ENCODE peak calls at places on chromosomes 13 and 19, in five cellular contexts. One of them, this sample, is unnamed.

GRCh38 chr13:96525715-96526114 is 435.8 kb downstream of the HS6ST3 start:
- DNase-seq in K562: no peak
- DNase-seq in H1: no peak
- DNase-seq in GM12878: no peak
- DNase-seq in IMR-90: no peak
- DNase-seq in this sample: peak; percentile 22

GRCh38 chr13:96898212-96898611 is 96.1 kb downstream of the OXGR1 start:
- DNase-seq in K562: no peak
- DNase-seq in H1: no peak
- DNase-seq in GM12878: no peak
- DNase-seq in IMR-90: no peak
- DNase-seq in this sample: no peak

GRCh38 chr13:50224534-50224933 is 209.3 kb downstream of the KCNRG start:
- DNase-seq in K562: no peak
- DNase-seq in H1: no peak
- DNase-seq in GM12878: no peak
- DNase-seq in IMR-90: peak; percentile 51
- DNase-seq in this sample: no peak

GRCh38 chr19:5801796-5802616 is 2.9 kb upstream of the NRTN start:
- DNase-seq in K562: peak; percentile 88
- DNase-seq in H1: peak; percentile 84
- DNase-seq in GM12878: no peak
- DNase-seq in IMR-90: peak; percentile 12
- DNase-seq in this sample: no peak

GRCh38 chr19:39247701-39248664 is 673 bp downstream of the IFNL4 start:
- DNase-seq in K562: no peak
- DNase-seq in H1: peak; percentile 69
- DNase-seq in GM12878: no peak
- DNase-seq in IMR-90: no peak
- DNase-seq in this sample: no peak

GRCh38 chr13:79936368-79937136 is 404.4 kb downstream of the SPRY2 start:
- DNase-seq in K562: no peak
- DNase-seq in H1: no peak
- DNase-seq in GM12878: no peak
- DNase-seq in IMR-90: peak; percentile 100
- DNase-seq in this sample: peak; percentile 3

GRCh38 chr13:42333613-42334328 is 61.8 kb downstream of the AKAP11 start:
- DNase-seq in K562: peak; percentile 17
- DNase-seq in H1: peak; percentile 59
- DNase-seq in GM12878: no peak
- DNase-seq in IMR-90: peak; percentile 22
- DNase-seq in this sample: peak; percentile 16

GRCh38 chr13:106619688-106620555 is 52.0 kb upstream of the ARGLU1 start:
- DNase-seq in K562: peak; percentile 36
- DNase-seq in H1: no peak
- DNase-seq in GM12878: peak; percentile 2
- DNase-seq in IMR-90: peak; percentile 69
- DNase-seq in this sample: peak; percentile 40

GRCh38 chr19:37876047-37876446 is 30.3 kb downstream of the WDR87 start:
- DNase-seq in K562: no peak
- DNase-seq in H1: no peak
- DNase-seq in GM12878: no peak
- DNase-seq in IMR-90: no peak
- DNase-seq in this sample: no peak

GRCh38 chr19:37874784-37875183 is 31.6 kb downstream of the WDR87 start:
- DNase-seq in K562: no peak
- DNase-seq in H1: no peak
- DNase-seq in GM12878: no peak
- DNase-seq in IMR-90: peak; percentile 59
- DNase-seq in this sample: peak; percentile 47

GRCh38 chr19:37872383-37872782 is 34.0 kb downstream of the WDR87 start:
- DNase-seq in K562: no peak
- DNase-seq in H1: no peak
- DNase-seq in GM12878: no peak
- DNase-seq in IMR-90: peak; percentile 7
- DNase-seq in this sample: no peak

DNA sequence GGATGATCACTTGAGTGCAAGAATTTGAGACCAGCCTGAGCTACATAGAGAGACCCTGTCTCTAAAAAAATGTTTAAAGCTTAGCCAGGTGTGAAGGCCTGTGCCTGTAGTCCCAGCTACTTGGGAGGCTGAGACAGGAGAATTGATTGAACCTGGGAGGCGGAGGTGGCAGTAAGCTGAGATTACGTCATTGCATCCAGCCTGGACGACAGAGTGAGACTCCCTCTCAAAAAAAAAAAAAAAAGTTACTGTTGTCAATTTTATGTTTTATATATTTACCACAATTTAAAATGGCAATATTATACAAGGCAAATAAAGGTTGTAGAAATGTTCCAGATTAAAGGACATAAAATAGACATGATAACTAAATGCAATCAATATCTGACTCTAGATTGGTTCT is 29.2 kb downstream of the WDR87 start:
- DNase-seq in K562: no peak
- DNase-seq in H1: no peak
- DNase-seq in GM12878: no peak
- DNase-seq in IMR-90: no peak
- DNase-seq in this sample: no peak
- TF ChIP-seq POLR2A in K562: no peak
- TF ChIP-seq POLR2A in H1: no peak
- TF ChIP-seq POLR2A in GM12878: no peak
- TF ChIP-seq POLR2A in IMR-90: no peak
- TF ChIP-seq POLR2A in this sample: no peak

GRCh38 chr13:30394798-30395191 is 27.5 kb upstream of the UBE2L5 start:
- DNase-seq in K562: no peak
- DNase-seq in H1: no peak
- DNase-seq in GM12878: peak; percentile 61
- DNase-seq in IMR-90: peak; percentile 19
- DNase-seq in this sample: no peak
- H3K9ac ChIP-seq in K562: peak overlapping the region; percentile 30
- H3K9ac ChIP-seq in H1: no peak overlapping the region
- H3K9ac ChIP-seq in GM12878: peak overlapping the region; percentile 85
- H3K9ac ChIP-seq in IMR-90: peak overlapping the region; percentile 86
- H3K9ac ChIP-seq in this sample: peak overlapping the region; percentile 71

GRCh38 chr19:15432018-15432494 is 13.3 kb upstream of the AKAP8L start:
- DNase-seq in K562: peak; percentile 23
- DNase-seq in H1: no peak
- DNase-seq in GM12878: no peak
- DNase-seq in IMR-90: no peak
- DNase-seq in this sample: no peak
- TF ChIP-seq USF2 in K562: no peak
- TF ChIP-seq USF2 in H1: no peak
- TF ChIP-seq USF2 in GM12878: no peak
- TF ChIP-seq USF2 in IMR-90: no peak
- TF ChIP-seq USF2 in this sample: no peak

GRCh38 chr13:19633340-19634128 is at the start of gene MPHOSPH8:
- DNase-seq in K562: peak; percentile 96
- DNase-seq in H1: peak; percentile 95
- DNase-seq in GM12878: peak; percentile 84
- DNase-seq in IMR-90: peak; percentile 94
- DNase-seq in this sample: peak; percentile 88
- TF ChIP-seq POLR2A in K562: peak; percentile 79
- TF ChIP-seq POLR2A in H1: no peak
- TF ChIP-seq POLR2A in GM12878: peak; percentile 91
- TF ChIP-seq POLR2A in IMR-90: no peak
- TF ChIP-seq POLR2A in this sample: peak; percentile 69

GRCh38 chr13:44230736-44231135 is 142.9 kb upstream of the SERP2 start:
- DNase-seq in K562: no peak
- DNase-seq in H1: no peak
- DNase-seq in GM12878: no peak
- DNase-seq in IMR-90: no peak
- DNase-seq in this sample: no peak

GRCh38 chr13:44232729-44233128 is 140.9 kb upstream of the SERP2 start:
- DNase-seq in K562: no peak
- DNase-seq in H1: no peak
- DNase-seq in GM12878: no peak
- DNase-seq in IMR-90: no peak
- DNase-seq in this sample: no peak

GRCh38 chr13:44230071-44230470 is 143.6 kb upstream of the SERP2 start:
- DNase-seq in K562: no peak
- DNase-seq in H1: no peak
- DNase-seq in GM12878: no peak
- DNase-seq in IMR-90: peak; percentile 77
- DNase-seq in this sample: no peak

GRCh38 chr13:44229371-44230030 is 144.1 kb upstream of the SERP2 start:
- DNase-seq in K562: no peak
- DNase-seq in H1: no peak
- DNase-seq in GM12878: no peak
- DNase-seq in IMR-90: no peak
- DNase-seq in this sample: no peak

DNA sequence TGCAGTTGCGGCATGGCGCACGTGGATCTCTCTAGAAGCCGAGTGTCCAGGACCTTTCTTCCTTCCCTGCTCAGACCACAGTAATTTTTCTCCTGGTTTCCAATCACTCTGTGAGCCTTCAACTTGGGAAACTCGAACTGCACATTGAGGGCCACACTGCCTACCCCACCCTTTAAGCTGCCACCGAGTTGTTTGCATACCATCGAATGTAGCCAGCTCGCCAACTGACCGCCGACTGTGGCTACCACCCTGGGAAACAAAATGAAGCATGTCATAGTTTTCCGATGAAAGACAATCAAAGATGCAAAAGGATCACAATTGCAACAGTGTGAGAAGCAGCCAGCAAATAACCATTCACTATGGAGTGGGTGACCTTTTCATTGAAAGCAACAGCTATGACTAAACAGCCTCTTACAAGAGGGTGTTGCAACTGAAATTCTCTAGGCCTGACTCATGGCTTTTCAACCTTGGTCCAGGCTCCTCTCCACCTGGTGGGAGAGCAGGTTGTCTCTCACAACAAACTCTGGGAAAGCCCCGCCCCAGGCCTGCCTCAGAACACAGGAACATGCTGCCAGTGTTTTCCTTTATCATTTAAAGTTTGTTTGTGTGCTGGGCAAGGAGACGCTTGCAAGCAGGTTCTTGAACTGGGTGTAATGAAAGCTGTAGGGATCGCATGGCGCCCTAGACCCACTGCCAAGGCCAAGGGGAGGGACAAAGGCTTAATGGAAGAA is 141.7 kb upstream of the SERP2 start:
- DNase-seq in K562: no peak
- DNase-seq in H1: peak; percentile 62
- DNase-seq in GM12878: no peak
- DNase-seq in IMR-90: peak; percentile 96
- DNase-seq in this sample: peak; percentile 46
- H3K9ac ChIP-seq in K562: no peak overlapping the region
- H3K9ac ChIP-seq in H1: no peak overlapping the region
- H3K9ac ChIP-seq in GM12878: no peak overlapping the region
- H3K9ac ChIP-seq in IMR-90: no peak overlapping the region
- H3K9ac ChIP-seq in this sample: no peak overlapping the region

GRCh38 chr13:51729853-51730553 is 74.0 kb downstream of the DHRS12 start:
- DNase-seq in K562: peak; percentile 3
- DNase-seq in H1: no peak
- DNase-seq in GM12878: no peak
- DNase-seq in IMR-90: peak; percentile 90
- DNase-seq in this sample: peak; percentile 70
- TF ChIP-seq USF2 in K562: no peak
- TF ChIP-seq USF2 in H1: no peak
- TF ChIP-seq USF2 in GM12878: no peak
- TF ChIP-seq USF2 in IMR-90: no peak
- TF ChIP-seq USF2 in this sample: no peak

GRCh38 chr19:49677232-49677881 is at the start of gene PRMT1:
- DNase-seq in K562: peak; percentile 74
- DNase-seq in H1: peak; percentile 77
- DNase-seq in GM12878: no peak
- DNase-seq in IMR-90: no peak
- DNase-seq in this sample: peak; percentile 35

GRCh38 chr19:49676136-49676689 is 858 bp upstream of the PRMT1 start:
- DNase-seq in K562: peak; percentile 94
- DNase-seq in H1: no peak
- DNase-seq in GM12878: peak; percentile 84
- DNase-seq in IMR-90: peak; percentile 95
- DNase-seq in this sample: peak; percentile 80

GRCh38 chr19:49677901-49678674 is 1.0 kb downstream of the PRMT1 start:
- DNase-seq in K562: peak; percentile 88
- DNase-seq in H1: peak; percentile 97
- DNase-seq in GM12878: no peak
- DNase-seq in IMR-90: peak; percentile 62
- DNase-seq in this sample: peak; percentile 74

GRCh38 chr19:49678970-49679831 is 2.1 kb downstream of the PRMT1 start:
- DNase-seq in K562: no peak
- DNase-seq in H1: no peak
- DNase-seq in GM12878: no peak
- DNase-seq in IMR-90: no peak
- DNase-seq in this sample: no peak

GRCh38 chr19:49676690-49677231 is 310 bp upstream of the PRMT1 start:
- DNase-seq in K562: peak; percentile 100
- DNase-seq in H1: peak; percentile 99
- DNase-seq in GM12878: peak; percentile 99
- DNase-seq in IMR-90: peak; percentile 100
- DNase-seq in this sample: peak; percentile 99
- TF ChIP-seq POLR2A in K562: no peak
- TF ChIP-seq POLR2A in H1: no peak
- TF ChIP-seq POLR2A in GM12878: no peak
- TF ChIP-seq POLR2A in IMR-90: no peak
- TF ChIP-seq POLR2A in this sample: no peak

DNA sequence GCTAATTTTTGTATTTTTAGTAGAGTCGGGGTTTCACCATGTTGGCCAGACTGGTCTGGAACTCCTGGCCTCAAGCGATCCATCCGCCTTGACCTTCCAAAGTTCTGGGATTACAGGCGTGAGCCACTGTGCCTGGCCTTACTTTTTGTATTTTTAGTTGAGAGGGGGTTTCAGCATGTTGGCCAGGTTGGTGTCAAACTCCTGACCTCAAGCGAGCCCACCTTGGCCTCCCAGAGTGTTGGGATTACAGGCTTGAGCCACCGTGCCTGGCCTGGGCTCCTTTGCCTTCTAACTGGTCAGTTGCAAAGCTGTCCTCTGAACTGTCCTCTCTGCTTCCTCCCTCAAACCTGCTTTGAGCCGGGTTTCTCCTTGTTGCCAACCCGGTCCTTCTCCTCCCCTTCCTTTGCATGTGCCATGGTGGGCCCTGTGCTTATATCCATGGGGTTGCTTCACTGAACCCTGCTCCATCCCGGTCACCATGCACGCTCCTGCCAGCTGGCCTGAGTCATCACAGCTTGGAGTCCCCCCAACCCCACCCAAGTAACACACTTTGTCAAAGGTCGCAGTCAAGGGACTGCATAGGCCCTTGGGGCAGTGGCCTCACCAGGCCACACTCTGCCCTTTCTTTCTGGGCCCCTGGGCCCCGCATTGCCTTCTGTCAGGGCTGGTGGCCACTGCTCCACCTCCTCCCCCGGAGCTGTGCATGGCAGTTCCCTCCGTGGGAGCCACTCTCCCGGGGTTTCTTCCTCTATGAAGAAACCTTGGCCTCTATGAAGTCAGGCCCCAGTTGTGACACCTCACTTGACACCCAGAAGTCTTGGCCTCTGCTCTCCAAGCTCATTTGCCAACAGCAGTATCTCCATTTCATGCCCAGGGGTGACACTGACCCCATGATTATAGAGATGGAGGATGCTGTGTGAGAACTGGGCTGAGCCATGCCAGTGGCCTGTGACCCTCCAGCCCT is 21.3 kb downstream of the WTIP start:
- DNase-seq in K562: no peak
- DNase-seq in H1: peak; percentile 37
- DNase-seq in GM12878: no peak
- DNase-seq in IMR-90: peak; percentile 33
- DNase-seq in this sample: no peak
- H3K9ac ChIP-seq in K562: no peak overlapping the region
- H3K9ac ChIP-seq in H1: no peak overlapping the region
- H3K9ac ChIP-seq in GM12878: no peak overlapping the region
- H3K9ac ChIP-seq in IMR-90: no peak overlapping the region
- H3K9ac ChIP-seq in this sample: no peak overlapping the region

This sample was measured in HepG2.